ENCODE peak calls at places on chromosomes 6 and 20, in six cellular contexts. P, U, I, Z, K and H are unnamed samples.

GRCh38 chr6:169665289-169665688 is 36.5 kb downstream of the WDR27 start:
- DNase-seq in P (no peak), K (no peak), Z (no peak), I (no peak), U (no peak), H (no peak)

GRCh38 chr6:110658621-110659211 is 156.6 kb downstream of the CDK19 start:
- DNase-seq in I (no peak), U (no peak), P (no peak), K (no peak), Z (no peak), H (no peak)

GRCh38 chr20:19815553-19815991 is 57.5 kb downstream of the RIN2 start:
- DNase-seq in P (peak), K (peak), Z (no peak), I (peak), U (peak), H (no peak)

GRCh38 chr6:47634210-47635047 is 64.0 kb upstream of the ADGRF4 start:
- DNase-seq in I (peak), U (no peak), P (no peak), K (no peak), Z (no peak), H (no peak)

GRCh38 chr6:68777956-68778355 is 142.9 kb downstream of the ADGRB3 start:
- DNase-seq in P (peak), K (peak), Z (no peak), I (peak), U (peak), H (no peak)

GRCh38 chr6:151180321-151180720 is 59.4 kb upstream of the AKAP12 start:
- DNase-seq in U (no peak), Z (no peak), K (no peak), I (no peak), P (no peak), H (no peak)

GRCh38 chr20:25077610-25078169 is 4.3 kb downstream of the VSX1 start:
- DNase-seq in K (no peak), P (no peak), U (no peak), I (no peak), Z (no peak), H (no peak)

GRCh38 chr20:46850896-46851295 is 43.7 kb upstream of the EYA2 start:
- DNase-seq in U (no peak), K (no peak), I (no peak), Z (no peak), P (no peak), H (no peak)

GRCh38 chr6:165905744-165906143 is 242.7 kb upstream of the PDE10A start:
- DNase-seq in K (no peak), I (no peak), U (no peak), P (no peak), Z (no peak), H (no peak)

GRCh38 chr6:30556006-30556713 is at the start of gene GNL1:
- DNase-seq in U (peak), K (peak), P (peak), I (peak), Z (peak), H (peak)

GRCh38 chr6:3848380-3848779 is 793 bp upstream of the FAM50B start:
- DNase-seq in I (no peak), U (no peak), K (no peak), Z (peak), P (peak), H (no peak)

GRCh38 chr6:89045585-89045984 is 35.0 kb upstream of the PNRC1 start:
- DNase-seq in I (no peak), Z (no peak), K (no peak), U (no peak), P (no peak), H (no peak)

GRCh38 chr6:156912431-156912830 is 135.3 kb downstream of the ARID1B start:
- DNase-seq in P (no peak), I (no peak), Z (no peak), U (no peak), K (no peak), H (no peak)

GRCh38 chr6:140572129-140572528 is 1197.7 kb upstream of the CITED2 start:
- DNase-seq in K (peak), P (peak), I (peak), Z (no peak), U (no peak), H (no peak)

GRCh38 chr6:90044833-90045337 is 150.6 kb downstream of the GJA10 start:
- DNase-seq in I (peak), Z (no peak), P (peak), K (peak), U (no peak), H (no peak)

GRCh38 chr6:52653151-52653550 is 17.8 kb upstream of the TMEM14A start:
- DNase-seq in I (no peak), Z (no peak), P (no peak), K (no peak), U (no peak), H (no peak)

GRCh38 chr6:157120523-157121232 is 202.6 kb downstream of the TMEM242 start:
- DNase-seq in K (no peak), Z (no peak), I (no peak), P (no peak), U (no peak), H (no peak)

GRCh38 chr6:131379951-131380350 is 193.1 kb upstream of the ARG1 start:
- DNase-seq in U (no peak), K (peak), P (peak), Z (no peak), I (no peak), H (no peak)

GRCh38 chr6:118844915-118845314 is 49.0 kb upstream of the ASF1A start:
- DNase-seq in U (no peak), Z (no peak), P (no peak), K (no peak), I (no peak), H (no peak)

GRCh38 chr20:1671891-1672669 is 14.5 kb upstream of the SIRPG start:
- DNase-seq in I (no peak), P (no peak), Z (no peak), U (no peak), K (no peak), H (no peak)

GRCh38 chr6:107786709-107787588 is 37.2 kb downstream of the SCML4 start:
- DNase-seq in I (no peak), P (no peak), U (no peak), Z (no peak), K (no peak), H (no peak)

GRCh38 chr20:11168026-11168425 is 494.2 kb upstream of the JAG1 start:
- DNase-seq in P (no peak), K (no peak), I (no peak), Z (no peak), U (no peak), H (no peak)

GRCh38 chr20:49483018-49483705 is 694 bp upstream of the KCNB1 start:
- DNase-seq in K (no peak), P (no peak), I (peak), Z (no peak), U (no peak), H (no peak)

DNA sequence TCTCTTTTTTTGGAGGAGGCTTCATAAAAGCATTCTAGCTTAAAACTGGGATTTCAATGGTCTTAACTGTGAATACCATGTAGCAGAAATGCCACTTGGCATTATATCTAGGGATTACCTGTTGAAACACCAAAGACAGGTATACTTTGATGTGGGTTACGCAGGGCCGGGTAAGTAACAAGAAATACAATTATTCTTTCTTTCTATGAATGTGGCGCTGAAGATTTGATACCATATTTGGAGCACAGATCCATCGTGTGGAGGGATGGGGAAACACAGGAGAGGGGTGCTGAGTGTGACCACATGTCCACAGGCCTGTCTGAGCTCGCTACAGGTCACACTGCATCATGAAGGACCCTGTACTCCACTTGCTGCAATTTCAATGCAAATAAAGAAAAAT is 257.8 kb downstream of the GMPR start:
- DNase-seq in P (no peak), Z (no peak), U (no peak), I (no peak), K (no peak), H (no peak)
- TF ChIP-seq CTCF in P (no peak), Z (no peak), U (no peak), I (no peak), K (no peak), H (peak)

GRCh38 chr6:159311618-159312017 is 142.4 kb downstream of the FNDC1 start:
- DNase-seq in U (no peak), I (no peak), Z (no peak), K (no peak), P (no peak), H (no peak)
- TF ChIP-seq CTCF in U (no peak), I (no peak), Z (no peak), K (no peak), P (no peak), H (peak)

GRCh38 chr6:24990944-24991747 is 55.4 kb upstream of the RIPOR2 start:
- DNase-seq in P (no peak), Z (no peak), U (no peak), K (no peak), I (no peak), H (no peak)
- TF ChIP-seq CTCF in P (no peak), Z (no peak), U (no peak), K (no peak), I (no peak), H (no peak)

GRCh38 chr6:36392621-36393020 is 5.2 kb upstream of the ETV7 start:
- DNase-seq in U (no peak), P (no peak), Z (no peak), K (no peak), I (no peak), H (no peak)
- TF ChIP-seq CTCF in U (no peak), P (no peak), Z (no peak), K (no peak), I (no peak), H (peak)

DNA sequence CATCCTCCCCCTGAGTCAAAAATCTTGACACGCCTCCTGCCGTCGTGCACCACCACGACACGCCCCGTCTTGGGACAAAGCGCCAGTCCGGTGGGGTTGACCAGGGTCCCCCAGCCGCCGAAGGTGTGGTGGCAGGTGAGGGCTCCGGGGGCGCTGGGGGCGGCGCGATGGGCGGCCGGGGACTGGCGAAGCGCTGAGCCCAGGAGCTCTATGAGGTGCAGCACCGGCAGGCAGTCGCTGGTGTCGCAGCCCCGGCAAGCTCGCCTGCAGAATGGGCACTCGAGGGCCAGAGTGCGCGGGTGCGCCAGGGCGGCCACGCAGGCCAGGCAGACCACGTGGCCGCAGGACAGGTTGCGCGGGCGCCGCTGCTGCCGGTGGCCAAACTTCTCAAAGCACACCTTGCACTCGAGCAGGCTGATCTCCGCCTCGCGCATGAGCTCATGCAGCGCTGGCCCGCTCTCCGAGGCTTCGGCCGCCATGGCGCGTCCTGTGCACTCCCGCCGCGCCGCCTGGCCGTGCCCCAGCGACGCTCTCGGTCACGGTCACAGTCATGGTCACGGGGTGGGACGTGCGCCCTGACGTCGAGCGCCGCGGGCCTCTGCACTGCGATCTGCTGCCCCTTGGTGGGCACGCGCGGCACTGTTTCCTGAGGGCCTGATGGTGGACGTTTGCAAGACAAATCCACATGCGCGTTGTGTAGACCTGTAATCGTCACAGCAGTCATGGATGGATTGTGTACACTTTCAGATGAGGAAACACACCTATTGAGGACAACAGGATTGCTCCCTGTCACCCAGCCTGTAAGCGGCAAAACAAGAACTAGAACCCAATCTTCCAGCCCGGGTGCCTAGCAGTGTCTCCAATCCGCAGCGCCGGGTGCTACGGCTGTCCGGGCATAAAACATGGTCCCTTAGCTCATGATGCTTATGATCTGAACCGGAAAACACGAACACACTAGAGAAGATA is at the start of gene NHLRC1:
- DNase-seq in K (peak), Z (peak), P (peak), U (peak), I (peak), H (peak)
- TF ChIP-seq CTCF in K (peak), Z (peak), P (peak), U (peak), I (peak), H (peak)

GRCh38 chr6:6790891-6791290 is 202.4 kb downstream of the LY86 start:
- DNase-seq in I (no peak), U (no peak), K (peak), P (no peak), Z (no peak), H (no peak)

GRCh38 chr6:6784514-6785162 is 196.1 kb downstream of the LY86 start:
- DNase-seq in K (no peak), P (peak), Z (no peak), I (no peak), U (no peak), H (no peak)

GRCh38 chr6:6790393-6790792 is 201.9 kb downstream of the LY86 start:
- DNase-seq in P (no peak), Z (no peak), I (no peak), U (no peak), K (no peak), H (no peak)

GRCh38 chr6:6785163-6785521 is 196.6 kb downstream of the LY86 start:
- DNase-seq in U (no peak), P (peak), I (no peak), Z (no peak), K (no peak), H (no peak)

GRCh38 chr6:6788394-6789020 is 200.0 kb downstream of the LY86 start:
- DNase-seq in Z (no peak), I (no peak), P (no peak), U (no peak), K (no peak), H (no peak)
- TF ChIP-seq CTCF in Z (peak), I (peak), P (peak), U (peak), K (peak), H (peak)

GRCh38 chr6:13575377-13575775 is 975 bp downstream of the SIRT5 start:
- DNase-seq in Z (no peak), P (no peak), I (no peak), U (no peak), K (no peak), H (no peak)
- TF ChIP-seq CTCF in Z (peak), P (peak), I (peak), U (peak), K (peak), H (peak)

GRCh38 chr20:39676236-39676635 is 714.1 kb downstream of the DHX35 start:
- DNase-seq in Z (no peak), K (no peak), U (no peak), P (no peak), I (no peak), H (no peak)

GRCh38 chr20:39670987-39671386 is 708.8 kb downstream of the DHX35 start:
- DNase-seq in Z (no peak), U (no peak), I (no peak), P (no peak), K (no peak), H (no peak)

GRCh38 chr20:39674842-39675241 is 712.7 kb downstream of the DHX35 start:
- DNase-seq in I (no peak), Z (no peak), U (no peak), P (no peak), K (no peak), H (no peak)

GRCh38 chr20:39676857-39677351 is 714.8 kb downstream of the DHX35 start:
- DNase-seq in I (peak), Z (no peak), P (peak), K (no peak), U (no peak), H (no peak)
- TF ChIP-seq CTCF in I (peak), Z (no peak), P (peak), K (peak), U (no peak), H (peak)

GRCh38 chr6:84733889-84734288 is 30.5 kb downstream of the TBX18 start:
- DNase-seq in U (no peak), K (no peak), P (no peak), I (no peak), Z (no peak), H (no peak)

GRCh38 chr6:84731901-84732300 is 32.5 kb downstream of the TBX18 start:
- DNase-seq in K (no peak), U (no peak), P (no peak), I (no peak), Z (no peak), H (no peak)

GRCh38 chr6:84728602-84729001 is 35.8 kb downstream of the TBX18 start:
- DNase-seq in K (no peak), P (peak), I (peak), U (no peak), Z (no peak), H (no peak)
- TF ChIP-seq CTCF in K (peak), P (peak), I (peak), U (no peak), Z (no peak), H (peak)